ENCODE peak calls at places on chromosomes 3 and 15, in seven cellular contexts. K is pancreas, R is right lobe of liver, D is lung, G is kidney, E is H9, S is spleen. A is an unnamed sample.

GRCh38 chr3:156400735-156401134 is 154.2 kb downstream of the SSR3 start:
- DNase-seq in G (no peak), K (no peak), R (no peak), D (no peak), E (no peak), S (no peak), A (no peak)

GRCh38 chr15:42705336-42705735 is 31.6 kb downstream of the CDAN1 start:
- DNase-seq in S (no peak), K (no peak), G (no peak), E (no peak), D (no peak), R (no peak), A (no peak)

GRCh38 chr3:76442374-76442915 is 597.5 kb upstream of the ROBO2 start:
- DNase-seq in K (no peak), R (no peak), G (no peak), S (no peak), E (no peak), D (no peak), A (no peak)

GRCh38 chr3:908839-909238 is 184.0 kb upstream of the CNTN6 start:
- DNase-seq in R (no peak), E (peak; percentile 48), K (no peak), S (no peak), G (no peak), D (no peak), A (peak; percentile 20)

GRCh38 chr3:12489832-12490231 is 5.6 kb downstream of the TSEN2 start:
- DNase-seq in K (no peak), D (no peak), G (no peak), S (no peak), E (no peak), R (no peak), A (no peak)

GRCh38 chr3:100087203-100087602 is 27.1 kb downstream of the FILIP1L start:
- DNase-seq in K (no peak), S (no peak), R (no peak), D (no peak), G (no peak), E (no peak), A (peak; percentile 32)

GRCh38 chr3:58111513-58112184 is 99.1 kb downstream of the DNASE1L3 start:
- DNase-seq in K (peak; percentile 78), D (peak; percentile 84), E (no peak), G (peak; percentile 86), S (no peak), R (no peak), A (peak; percentile 63)

GRCh38 chr15:98658831-98659699 is 10.7 kb downstream of the IGF1R start:
- DNase-seq in D (peak; percentile 55), S (no peak), E (no peak), G (no peak), K (no peak), R (no peak), A (peak; percentile 52)

GRCh38 chr15:88900309-88900981 is 5.1 kb upstream of the HAPLN3 start:
- DNase-seq in R (no peak), K (no peak), S (no peak), D (no peak), E (no peak), G (no peak), A (peak; percentile 42)

GRCh38 chr3:124529826-124530571 is 200.3 kb upstream of the UMPS start:
- DNase-seq in D (no peak), E (no peak), S (no peak), K (no peak), R (no peak), G (no peak), A (no peak)

GRCh38 chr15:62110000-62110851 is 43.4 kb downstream of the C2CD4A start:
- DNase-seq in R (no peak), S (no peak), G (no peak), K (no peak), D (no peak), E (no peak), A (peak; percentile 48)

GRCh38 chr15:80459380-80459779 is 55.2 kb downstream of the ARNT2 start:
- DNase-seq in G (no peak), K (no peak), D (no peak), E (no peak), S (no peak), R (no peak), A (no peak)

GRCh38 chr15:73737506-73737905 is 15.6 kb downstream of the INSYN1 start:
- DNase-seq in S (no peak), D (no peak), R (no peak), G (no peak), K (no peak), E (no peak), A (no peak)

GRCh38 chr15:67479781-67480180 is 41.1 kb upstream of the C15orf61 start:
- DNase-seq in K (no peak), S (no peak), R (no peak), E (no peak), G (no peak), D (no peak), A (no peak)

GRCh38 chr3:108088146-108088545 is 2.7 kb downstream of the CD47 start:
- DNase-seq in R (no peak), K (no peak), S (no peak), E (no peak), D (no peak), G (no peak), A (no peak)

GRCh38 chr15:42921049-42921731 is 612 bp upstream of the TTBK2 start:
- DNase-seq in R (peak; percentile 61), G (no peak), S (peak; percentile 83), E (no peak), D (peak; percentile 34), K (no peak), A (peak; percentile 16)

GRCh38 chr3:126522363-126522788 is 1.6 kb upstream of the CHST13 start:
- DNase-seq in E (peak; percentile 76), D (peak; percentile 54), K (peak; percentile 81), R (peak; percentile 79), G (peak; percentile 77), S (peak; percentile 78), A (no peak)

GRCh38 chr3:187183903-187184302 is 13.4 kb upstream of the RTP1 start:
- DNase-seq in R (no peak), K (no peak), G (no peak), S (no peak), D (no peak), E (no peak), A (no peak)

GRCh38 chr3:38730281-38730680 is 80.8 kb upstream of the SCN5A start:
- DNase-seq in S (no peak), E (no peak), K (no peak), R (no peak), G (no peak), D (no peak), A (no peak)

GRCh38 chr15:37981781-37982180 is 47.3 kb downstream of the TMCO5A start:
- DNase-seq in R (no peak), S (no peak), D (no peak), E (no peak), G (no peak), K (no peak), A (peak; percentile 18)

GRCh38 chr15:51731549-51732267 is 5.7 kb downstream of the LYSMD2 start:
- DNase-seq in K (no peak), D (no peak), E (no peak), R (no peak), S (no peak), G (no peak), A (no peak)

GRCh38 chr3:17686613-17687012 is 55.8 kb downstream of the TBC1D5 start:
- DNase-seq in E (no peak), K (no peak), R (no peak), S (no peak), G (no peak), D (no peak), A (no peak)

GRCh38 chr15:80721476-80721875 is 26.4 kb downstream of the ABHD17C start:
- DNase-seq in D (no peak), K (no peak), G (no peak), E (no peak), S (no peak), R (no peak), A (no peak)

GRCh38 chr3:11455977-11456376 is 183.8 kb downstream of the ATG7 start:
- DNase-seq in G (no peak), E (no peak), D (no peak), R (no peak), K (no peak), S (no peak), A (peak; percentile 93)

GRCh38 chr3:183553263-183554026 is 2.1 kb downstream of the KLHL6 start:
- DNase-seq in G (no peak), R (no peak), E (no peak), D (no peak), S (no peak), K (no peak), A (no peak)

GRCh38 chr3:123419156-123419849 is 29.6 kb downstream of the ADCY5 start:
- DNase-seq in S (peak; percentile 57), G (no peak), E (no peak), D (no peak), K (no peak), R (no peak), A (no peak)

GRCh38 chr3:160564205-160564922 is 1.0 kb downstream of the KPNA4 start:
- DNase-seq in R (peak; percentile 62), G (peak; percentile 80), S (no peak), K (no peak), D (peak; percentile 41), E (no peak), A (no peak)

GRCh38 chr3:114685053-114685630 is 391.3 kb downstream of the TIGIT start:
- DNase-seq in K (no peak), S (no peak), R (no peak), G (no peak), D (no peak), E (no peak), A (no peak)

GRCh38 chr3:28348637-28349396 is at the start of the genes AZI2 and ZCWPW2:
- DNase-seq in E (peak; percentile 95), S (peak; percentile 98), G (peak; percentile 98), D (peak; percentile 95), K (peak; percentile 95), R (peak; percentile 98), A (peak; percentile 84)
- TF ChIP-seq CTCF in E (peak; percentile 50), S (peak; percentile 15), G (peak; percentile 11), D (no peak), K (no peak), R (peak; percentile 9), A (no peak)

GRCh38 chr3:128380295-128380694 is 86.4 kb downstream of the DNAJB8 start:
- DNase-seq in D (no peak), K (no peak), R (no peak), E (no peak), G (no peak), S (no peak), A (no peak)
- H3K4me1 ChIP-seq in D (peaks cover 7% of the 10 kb centered on the region), K (peaks cover 30% of the 10 kb centered on the region), R (no peaks in the 10 kb centered on the region), E (no peaks in the 10 kb centered on the region), G (peaks cover 25% of the 10 kb centered on the region), S (no peaks in the 10 kb centered on the region), A (peaks cover 3% of the 10 kb centered on the region)

DNA sequence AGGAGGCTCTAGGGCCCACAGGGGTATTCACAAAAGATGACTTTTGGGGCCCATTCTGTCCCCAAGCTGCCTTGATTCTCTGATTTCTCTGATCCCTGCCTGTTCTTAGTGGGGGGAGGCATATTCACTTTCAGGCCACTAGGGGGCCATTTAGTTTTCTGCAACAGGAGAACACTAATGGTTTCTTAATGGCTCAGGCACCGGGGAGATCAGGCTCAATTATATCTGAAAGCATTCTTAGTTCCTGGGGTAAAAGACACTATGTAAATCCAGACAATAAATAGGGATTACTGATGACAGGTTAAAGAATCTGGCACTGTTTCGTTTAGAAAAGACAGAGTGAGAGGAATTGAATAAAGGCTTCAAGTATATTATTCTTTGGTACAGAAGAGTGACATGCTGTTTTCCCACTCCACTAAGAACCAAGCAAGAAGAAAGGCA is 2.5 kb upstream of the INAFM2 start:
- DNase-seq in G (no peak), S (peak; percentile 58), R (no peak), E (no peak), D (peak; percentile 60), K (no peak), A (no peak)
- TF ChIP-seq CTCF in G (peak; percentile 78), S (peak; percentile 94), R (peak; percentile 87), E (peak; percentile 90), D (peak; percentile 80), K (peak; percentile 66), A (peak; percentile 83)

GRCh38 chr3:4985330-4986174 is 6.3 kb downstream of the BHLHE40 start:
- DNase-seq in S (no peak), G (peak; percentile 82), D (no peak), R (no peak), E (peak; percentile 55), K (no peak), A (peak; percentile 86)
- H3K4me1 ChIP-seq in S (peaks cover 79% of the 10 kb centered on the region), G (peaks cover 14% of the 10 kb centered on the region), D (peaks cover 4% of the 10 kb centered on the region), R (no peaks in the 10 kb centered on the region), E (peaks cover 6% of the 10 kb centered on the region), K (peaks cover 15% of the 10 kb centered on the region), A (peaks cover 17% of the 10 kb centered on the region)